ENCODE peak calls at places on chromosomes 2 and 18, in seven cellular contexts. V is lower leg skin, H is A549, C is prostate gland, Y is sigmoid colon, K is heart left ventricle, D is NB4. X is an unnamed sample.

GRCh38 chr2:211823886-211824479 is 714.6 kb downstream of the ERBB4 start:
- DNase-seq in V (no peak), H (no peak), C (no peak), Y (no peak), K (no peak), D (no peak), X (no peak)

GRCh38 chr2:183035298-183035953 is 2.8 kb downstream of the NCKAP1 start:
- DNase-seq in V (no peak), H (peak; percentile 2), C (no peak), Y (no peak), K (no peak), D (no peak), X (no peak)

GRCh38 chr2:130252880-130253645 is 54.8 kb upstream of the TUBA3E start:
- DNase-seq in V (peak; percentile 70), H (peak; percentile 56), C (no peak), Y (no peak), K (no peak), D (no peak), X (no peak)

GRCh38 chr2:10454505-10454904 is 6.4 kb upstream of the ODC1 start:
- DNase-seq in V (no peak), H (no peak), C (peak; percentile 66), Y (peak; percentile 78), K (no peak), D (no peak), X (no peak)

GRCh38 chr18:59957957-59958356 is 58.2 kb downstream of the PMAIP1 start:
- DNase-seq in V (no peak), H (peak; percentile 5), C (peak; percentile 20), Y (no peak), K (peak; percentile 42), D (peak; percentile 5), X (no peak)

GRCh38 chr2:216210711-216211131 is 101.6 kb downstream of the XRCC5 start:
- DNase-seq in V (no peak), H (no peak), C (no peak), Y (no peak), K (no peak), D (no peak), X (no peak)

GRCh38 chr18:3062798-3063563 is 50.0 kb upstream of the LPIN2 start:
- DNase-seq in V (peak; percentile 91), H (peak; percentile 42), C (peak; percentile 40), Y (peak; percentile 79), K (peak; percentile 69), D (peak; percentile 68), X (peak; percentile 57)

GRCh38 chr2:102141915-102142828 is at the start of gene IL1R1:
- DNase-seq in V (peak; percentile 95), H (peak; percentile 59), C (peak; percentile 62), Y (peak; percentile 90), K (peak; percentile 88), D (peak; percentile 71), X (peak; percentile 71)

GRCh38 chr2:27263287-27264252 is 723 bp upstream of the SLC30A3 start:
- DNase-seq in V (no peak), H (no peak), C (no peak), Y (no peak), K (no peak), D (no peak), X (no peak)

GRCh38 chr2:43041661-43042360 is 184.6 kb downstream of the ZFP36L2 start:
- DNase-seq in V (peak; percentile 87), H (peak; percentile 80), C (peak; percentile 38), Y (no peak), K (no peak), D (peak; percentile 55), X (no peak)

GRCh38 chr2:20682166-20682565 is 15.2 kb downstream of the GDF7 start:
- DNase-seq in V (no peak), H (no peak), C (no peak), Y (no peak), K (no peak), D (no peak), X (no peak)

GRCh38 chr2:128311216-128311754 is 7.4 kb downstream of the HS6ST1 start:
- DNase-seq in V (peak; percentile 82), H (no peak), C (peak; percentile 3), Y (no peak), K (peak; percentile 6), D (no peak), X (no peak)

GRCh38 chr2:198782734-198783133 is 675.0 kb downstream of the SATB2 start:
- DNase-seq in V (no peak), H (no peak), C (no peak), Y (no peak), K (no peak), D (no peak), X (no peak)

GRCh38 chr2:10075571-10076209 is 4.5 kb downstream of the CYS1 start:
- DNase-seq in V (no peak), H (no peak), C (no peak), Y (no peak), K (no peak), D (no peak), X (no peak)

DNA sequence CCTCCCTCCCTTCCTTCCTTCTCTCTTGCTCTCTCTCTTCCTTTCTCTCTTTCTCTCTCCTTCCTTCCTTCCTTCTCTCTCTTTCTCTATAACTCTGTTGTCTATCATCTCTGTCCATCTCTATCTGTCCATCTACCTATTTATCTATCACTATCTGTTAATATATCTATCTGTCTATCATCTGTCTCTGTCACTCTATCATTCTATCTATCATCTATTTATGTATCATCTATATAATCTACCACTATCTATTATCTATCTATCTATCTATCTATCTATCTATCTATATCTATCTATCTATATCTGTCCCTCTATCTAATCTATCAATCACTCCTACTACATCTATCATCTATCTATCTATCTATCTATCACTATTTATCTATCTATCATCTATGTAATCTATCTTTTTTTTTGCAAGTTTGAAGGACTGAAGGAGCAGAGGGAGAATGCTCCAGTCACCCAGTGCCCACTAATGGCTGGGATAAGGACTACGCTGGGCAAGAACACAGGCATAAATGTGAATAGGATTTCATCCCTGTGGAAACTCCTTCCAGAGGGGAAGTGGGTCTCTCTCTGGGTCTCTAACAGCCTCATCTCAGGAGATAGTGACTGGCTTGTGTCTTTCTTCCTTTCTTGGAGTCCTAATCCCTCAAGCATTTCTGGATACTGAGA is 427.0 kb downstream of the LPIN1 start:
- DNase-seq in V (no peak), H (no peak), C (no peak), Y (no peak), K (no peak), D (peak; percentile 13), X (no peak)
- TF ChIP-seq CTCF in V (no peak), H (no peak), C (no peak), Y (no peak), K (no peak), D (no peak), X (no peak)

GRCh38 chr2:171893824-171894611 is at the start of gene SLC25A12:
- DNase-seq in V (peak; percentile 92), H (peak; percentile 83), C (peak; percentile 79), Y (peak; percentile 87), K (peak; percentile 86), D (peak; percentile 94), X (peak; percentile 72)
- TF ChIP-seq POLR2A in V (no peak), H (peak; percentile 68), C (peak; percentile 74), Y (no peak), K (no peak), D (no peak), X (no peak)

GRCh38 chr2:136767030-136767429 is 1.7 kb downstream of the THSD7B start:
- DNase-seq in V (no peak), H (no peak), C (no peak), Y (no peak), K (no peak), D (peak; percentile 7), X (no peak)
- H3K4me3 ChIP-seq in V (no peak overlapping the region), H (no peak overlapping the region), C (no peak overlapping the region), Y (no peak overlapping the region), K (no peak overlapping the region), D (no peak overlapping the region), X (no peak overlapping the region)

DNA sequence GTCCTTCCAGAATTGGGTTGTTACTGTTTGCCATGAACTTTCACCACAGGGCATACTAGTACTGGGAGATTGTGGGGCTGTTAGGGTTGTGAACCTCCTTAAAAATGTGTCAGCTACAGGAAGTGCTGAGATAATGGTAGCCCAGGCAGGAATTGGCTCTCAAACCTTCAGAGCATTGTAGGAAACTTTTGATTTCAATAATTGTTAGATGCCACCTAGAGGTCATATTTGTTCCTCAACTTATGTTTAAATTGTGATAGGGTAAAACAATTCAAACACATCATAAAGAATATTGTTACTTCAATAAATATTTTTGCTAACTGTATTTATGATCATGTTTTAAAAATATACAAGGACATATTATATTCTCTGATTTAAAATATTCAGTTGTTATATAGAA is 594.6 kb downstream of the ADCYAP1 start:
- DNase-seq in V (no peak), H (no peak), C (no peak), Y (no peak), K (no peak), D (peak; percentile 2), X (no peak)
- TF ChIP-seq CTCF in V (no peak), H (no peak), C (peak; percentile 23), Y (no peak), K (peak; percentile 8), D (no peak), X (no peak)

GRCh38 chr18:35290070-35290735 is at the start of gene ZSCAN30:
- DNase-seq in V (peak; percentile 98), H (peak; percentile 95), C (peak; percentile 91), Y (peak; percentile 97), K (peak; percentile 95), D (peak; percentile 95), X (peak; percentile 91)
- TF ChIP-seq POLR2A in V (no peak), H (peak; percentile 72), C (peak; percentile 65), Y (peak; percentile 55), K (no peak), D (peak; percentile 48), X (peak; percentile 9)

X was measured in breast epithelium.